ENCODE peak calls at places on chromosomes 4 and X, in four cellular contexts. A is prostate gland; L is activated CD8-positive, alpha-beta memory T cell treated with anti-CD3 and anti-CD28 coated beads for 4 hours; Q is cardiac muscle cell. E is an unnamed sample.

GRCh38 chrX:76796311-76796710 is 368.8 kb downstream of the MAGEE1 start:
- DNase-seq in A (no peak), Q (no peak), L (no peak), E (no peak)

GRCh38 chr4:57318694-57319093 is 208.5 kb upstream of the IGFBP7 start:
- DNase-seq in Q (no peak), L (no peak), A (no peak), E (no peak)

GRCh38 chrX:73214366-73215094 is at the start of gene NAP1L2:
- DNase-seq in Q (peak), A (peak), L (peak), E (peak)

GRCh38 chrX:38965883-38966282 is 164.6 kb downstream of the MID1IP1 start:
- DNase-seq in L (no peak), Q (no peak), A (no peak), E (no peak)

GRCh38 chr4:100414016-100414790 is 103.6 kb downstream of the EMCN start:
- DNase-seq in A (no peak), Q (no peak), L (no peak), E (no peak)

GRCh38 chr4:173314715-173315114 is 19.4 kb downstream of the HMGB2 start:
- DNase-seq in A (no peak), L (no peak), Q (no peak), E (no peak)

GRCh38 chr4:145878501-145879435 is 59.9 kb downstream of the ZNF827 start:
- DNase-seq in A (no peak), L (no peak), Q (peak), E (peak)

GRCh38 chr4:146647615-146648383 is 9.1 kb downstream of the POU4F2 start:
- DNase-seq in L (no peak), A (no peak), Q (no peak), E (no peak)

GRCh38 chr4:172042714-172043114 is 229.5 kb downstream of the GALNTL6 start:
- DNase-seq in A (no peak), Q (no peak), L (no peak), E (no peak)

GRCh38 chr4:173152104-173152503 is 16.5 kb upstream of the GALNT7 start:
- DNase-seq in A (no peak), L (no peak), Q (no peak), E (no peak)

GRCh38 chrX:106726485-106727437 is at the start of gene RNF128:
- DNase-seq in A (peak), L (no peak), Q (peak), E (peak)

GRCh38 chr4:139219450-139220055 is 42.5 kb upstream of the ELF2 start:
- DNase-seq in Q (no peak), L (no peak), A (no peak), E (no peak)

GRCh38 chrX:105706041-105706440 is 116.3 kb upstream of the NRK start:
- DNase-seq in A (no peak), L (no peak), Q (peak), E (no peak)

GRCh38 chr4:186137193-186137792 is 32.8 kb downstream of the FAM149A start:
- DNase-seq in L (no peak), Q (peak), A (no peak), E (peak)

GRCh38 chr4:23934223-23934622 is 44.4 kb upstream of the PPARGC1A start:
- DNase-seq in L (no peak), A (no peak), Q (no peak), E (no peak)

GRCh38 chr4:66307641-66308438 is 637.6 kb upstream of the EPHA5 start:
- DNase-seq in A (no peak), L (no peak), Q (no peak), E (no peak)

GRCh38 chrX:150779367-150779766 is 86.2 kb downstream of the MTMR1 start:
- DNase-seq in A (no peak), L (no peak), Q (no peak), E (no peak)

GRCh38 chr4:32140636-32141035 is 1420.5 kb downstream of the PCDH7 start:
- DNase-seq in Q (peak), A (no peak), L (no peak), E (no peak)

GRCh38 chr4:98572697-98573096 is 85.7 kb downstream of the TSPAN5 start:
- DNase-seq in A (no peak), Q (no peak), L (no peak), E (no peak)

GRCh38 chr4:184854673-184855072 is 28.9 kb upstream of the ACSL1 start:
- DNase-seq in Q (peak), A (no peak), L (no peak), E (no peak)

GRCh38 chr4:26476545-26476944 is 13.7 kb downstream of the CCKAR start:
- DNase-seq in Q (no peak), A (no peak), L (no peak), E (no peak)

GRCh38 chr4:88442636-88443260 is 14.2 kb upstream of the HERC5 start:
- DNase-seq in Q (peak), A (no peak), L (no peak), E (no peak)

GRCh38 chr4:94305468-94306225 is 37.0 kb downstream of the HPGDS start:
- DNase-seq in A (no peak), Q (no peak), L (no peak), E (peak)

GRCh38 chrX:38937926-38938325 is 136.7 kb downstream of the MID1IP1 start:
- DNase-seq in Q (no peak), L (no peak), A (no peak), E (no peak)

GRCh38 chr4:114600066-114600552 is 1.5 kb downstream of the UGT8 start:
- DNase-seq in A (no peak), L (no peak), Q (no peak), E (no peak)

GRCh38 chr4:173181769-173182374 is 13.3 kb downstream of the GALNT7 start:
- DNase-seq in A (no peak), L (no peak), Q (peak), E (peak)

GRCh38 chr4:6852582-6852981 is 57.0 kb upstream of the TBC1D14 start:
- DNase-seq in Q (no peak), A (no peak), L (no peak), E (no peak)

GRCh38 chrX:38379088-38379487 is 26.7 kb downstream of the OTC start:
- DNase-seq in L (no peak), A (no peak), Q (peak), E (no peak)

GRCh38 chrX:69070949-69071650 is 94.2 kb downstream of the PJA1 start:
- DNase-seq in L (no peak), Q (peak), A (no peak), E (no peak)

GRCh38 chrX:154748712-154749339 is 2.1 kb downstream of the GAB3 start:
- DNase-seq in Q (peak), A (no peak), L (no peak), E (peak)

E was measured in AG08396.